ENCODE peak calls at places on chromosomes 5 and 9, in seven cellular contexts. H is H1, A is SK-N-SH, T is HCT116, Z is GM12878, P is HepG2, G is K562. V is an unnamed sample.

GRCh38 chr5:58450018-58450417 is 9.9 kb downstream of the PLK2 start:
- DNase-seq in P (no peak), H (no peak), Z (no peak), G (no peak), A (no peak), T (no peak), V (no peak)

GRCh38 chr5:142856269-142856668 is 86.1 kb downstream of the ARHGAP26 start:
- DNase-seq in P (no peak), H (no peak), Z (no peak), G (no peak), T (no peak), A (no peak), V (no peak)

GRCh38 chr9:111095423-111095822 is 57.2 kb upstream of the LPAR1 start:
- DNase-seq in P (no peak), T (no peak), A (no peak), G (no peak), H (no peak), Z (no peak), V (no peak)

GRCh38 chr9:136512651-136513066 is 29.8 kb upstream of the SEC16A start:
- DNase-seq in T (no peak), H (no peak), P (no peak), A (peak), G (peak), Z (no peak), V (no peak)

GRCh38 chr5:77960863-77961396 is 184.8 kb upstream of the TBCA start:
- DNase-seq in T (no peak), H (no peak), A (no peak), Z (no peak), P (no peak), G (no peak), V (no peak)

GRCh38 chr5:146878471-146879172 is at the start of gene PPP2R2B:
- DNase-seq in P (no peak), T (no peak), G (no peak), A (peak), H (no peak), Z (no peak), V (no peak)

GRCh38 chr5:172524573-172525021 is 70.3 kb upstream of the SH3PXD2B start:
- DNase-seq in P (no peak), Z (no peak), G (no peak), A (peak), H (no peak), T (no peak), V (no peak)

GRCh38 chr5:38601843-38602424 is 45.5 kb upstream of the LIFR start:
- DNase-seq in Z (no peak), P (no peak), G (no peak), A (no peak), H (no peak), T (peak), V (peak)

GRCh38 chr5:68436686-68437520 is 221.3 kb downstream of the PIK3R1 start:
- DNase-seq in H (no peak), A (peak), G (no peak), Z (no peak), P (no peak), T (no peak), V (no peak)

GRCh38 chr9:87479801-87480201 is 17.9 kb upstream of the DAPK1 start:
- DNase-seq in H (no peak), A (no peak), T (no peak), P (peak), G (no peak), Z (peak), V (no peak)

GRCh38 chr9:120710110-120710981 is 3.9 kb downstream of the MEGF9 start:
- DNase-seq in P (peak), H (no peak), T (peak), G (no peak), A (peak), Z (no peak), V (no peak)

GRCh38 chr5:111551120-111551519 is 38.8 kb upstream of the STARD4 start:
- DNase-seq in Z (no peak), P (no peak), A (no peak), T (no peak), G (no peak), H (no peak), V (no peak)

GRCh38 chr5:134509308-134510040 is 16.0 kb upstream of the JADE2 start:
- DNase-seq in H (no peak), A (peak), G (no peak), P (peak), Z (no peak), T (peak), V (no peak)

GRCh38 chr5:66633754-66634153 is 37.6 kb downstream of the MAST4 start:
- DNase-seq in T (no peak), P (peak), G (no peak), Z (no peak), A (no peak), H (no peak), V (no peak)

GRCh38 chr5:127925916-127926315 is 157.7 kb upstream of the SLC12A2 start:
- DNase-seq in A (no peak), Z (no peak), T (peak), P (no peak), H (no peak), G (no peak), V (no peak)

GRCh38 chr9:25350011-25350410 is 328.2 kb downstream of the TUSC1 start:
- DNase-seq in P (no peak), Z (no peak), T (no peak), G (no peak), A (peak), H (no peak), V (no peak)

GRCh38 chr5:120454094-120454798 is 9.9 kb upstream of the PRR16 start:
- DNase-seq in T (no peak), G (no peak), Z (no peak), P (no peak), A (no peak), H (no peak), V (no peak)

GRCh38 chr9:72025956-72026355 is 34.5 kb downstream of the C9orf57 start:
- DNase-seq in H (no peak), T (no peak), G (no peak), A (no peak), Z (no peak), P (no peak), V (no peak)

GRCh38 chr5:116572375-116573278 is 2.0 kb downstream of the SEMA6A start:
- DNase-seq in G (no peak), H (no peak), Z (no peak), T (no peak), A (peak), P (no peak), V (no peak)

GRCh38 chr5:168883253-168883880 is 304.2 kb upstream of the PANK3 start:
- DNase-seq in Z (no peak), A (peak), T (no peak), H (no peak), G (no peak), P (no peak), V (no peak)

GRCh38 chr5:150559701-150560100 is 51.8 kb downstream of the NDST1 start:
- DNase-seq in H (no peak), Z (no peak), A (no peak), T (no peak), P (no peak), G (no peak), V (no peak)

GRCh38 chr9:84556556-84556955 is 113.0 kb upstream of the NTRK2 start:
- DNase-seq in T (no peak), Z (no peak), A (no peak), P (no peak), H (no peak), G (no peak), V (no peak)

GRCh38 chr5:95861221-95861857 is 38.8 kb upstream of the GLRX start:
- DNase-seq in A (no peak), G (no peak), H (no peak), P (peak), T (peak), Z (no peak), V (peak)

GRCh38 chr5:567664-568060 is 43.4 kb upstream of the SLC9A3 start:
- DNase-seq in G (no peak), A (no peak), T (no peak), P (no peak), H (no peak), Z (no peak), V (no peak)
- TF ChIP-seq SIN3A in G (no peak), A (no peak), T (no peak), P (no peak), H (no peak), Z (no peak), V (no peak)

GRCh38 chr9:73034962-73035361 is 82.1 kb upstream of the ALDH1A1 start:
- DNase-seq in A (no peak), G (no peak), H (no peak), Z (no peak), P (no peak), T (no peak), V (no peak)
- TF ChIP-seq SIN3A in A (no peak), G (no peak), H (no peak), Z (no peak), P (no peak), T (no peak), V (no peak)

GRCh38 chr5:14268236-14268701 is 125.1 kb downstream of the TRIO start:
- DNase-seq in T (peak), Z (no peak), H (no peak), A (no peak), G (peak), P (peak), V (peak)

GRCh38 chr5:14272548-14273205 is 129.5 kb downstream of the TRIO start:
- DNase-seq in H (no peak), Z (no peak), A (no peak), G (no peak), P (no peak), T (no peak), V (no peak)

GRCh38 chr5:14269395-14269794 is 126.3 kb downstream of the TRIO start:
- DNase-seq in A (no peak), H (no peak), P (no peak), T (no peak), Z (no peak), G (no peak), V (no peak)

GRCh38 chr5:14268738-14269137 is 125.6 kb downstream of the TRIO start:
- DNase-seq in T (no peak), G (no peak), H (no peak), P (no peak), Z (no peak), A (no peak), V (no peak)

GRCh38 chr5:14270212-14270702 is 127.1 kb downstream of the TRIO start:
- DNase-seq in H (no peak), T (peak), Z (no peak), G (peak), P (peak), A (peak), V (no peak)
- TF ChIP-seq SIN3A in H (no peak), T (no peak), Z (no peak), G (no peak), P (no peak), A (peak), V (no peak)

GRCh38 chr9:134395727-134396257 is 69.5 kb downstream of the RXRA start:
- DNase-seq in G (no peak), Z (no peak), A (no peak), T (no peak), H (no peak), P (no peak), V (no peak)
- TF ChIP-seq SIN3A in G (no peak), Z (no peak), A (no peak), T (no peak), H (no peak), P (no peak), V (no peak)

DNA sequence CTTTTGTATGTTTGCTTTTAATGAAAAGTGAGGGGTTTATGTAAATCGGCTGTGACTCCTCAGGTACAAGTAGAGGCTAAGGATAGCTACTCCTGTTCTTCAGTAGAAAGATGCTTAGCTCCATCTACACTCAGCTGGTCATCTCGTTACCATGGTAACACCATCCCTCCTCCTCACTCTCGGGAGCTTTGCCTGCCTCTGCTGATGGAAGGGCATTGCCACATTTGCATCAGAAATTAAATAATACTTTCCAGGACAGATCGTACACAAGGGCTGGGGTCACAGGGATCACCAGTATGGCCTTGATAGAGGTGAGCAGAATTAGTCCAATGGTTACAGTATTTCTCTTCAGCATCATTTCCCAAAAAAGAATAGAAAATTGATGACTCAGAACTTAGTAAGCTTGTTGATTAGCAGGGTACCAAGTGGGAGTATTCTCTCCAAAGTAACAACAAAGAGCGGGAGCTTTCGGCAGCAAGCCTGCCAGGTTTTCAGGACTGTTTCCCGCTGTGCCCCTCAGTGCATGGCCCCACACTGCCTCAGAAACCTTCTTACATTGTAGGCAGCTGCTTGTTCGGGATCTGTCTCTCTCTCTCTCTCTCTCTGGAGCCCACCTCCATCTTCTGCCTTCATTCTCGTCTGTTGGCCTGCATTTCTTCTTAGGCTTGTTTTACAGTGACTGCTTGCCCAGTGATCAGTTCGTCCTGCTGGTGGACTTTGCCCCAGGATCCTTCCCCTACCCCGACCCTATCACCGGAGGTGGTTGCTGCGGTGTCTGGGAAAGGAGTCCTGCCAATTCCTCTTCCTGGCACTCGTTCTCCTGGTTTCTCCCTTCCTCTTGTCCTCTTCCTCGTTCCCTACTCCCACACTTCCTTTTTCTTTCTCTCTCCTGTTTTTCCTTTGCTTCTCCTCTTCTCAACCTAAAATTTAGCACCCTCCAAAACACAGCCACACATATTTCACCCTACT is 51.9 kb upstream of the SNAPC3 start:
- DNase-seq in G (peak), Z (no peak), H (no peak), T (no peak), A (peak), P (no peak), V (no peak)
- TF ChIP-seq SIN3A in G (no peak), Z (no peak), H (no peak), T (no peak), A (no peak), P (no peak), V (no peak)

GRCh38 chr5:140197023-140197422 is 22.0 kb downstream of the CYSTM1 start:
- DNase-seq in T (no peak), Z (no peak), H (no peak), A (no peak), P (no peak), G (no peak), V (no peak)
- TF ChIP-seq SIN3A in T (no peak), Z (no peak), H (no peak), A (no peak), P (no peak), G (no peak), V (no peak)

GRCh38 chr9:105835721-105836120 is 141.4 kb downstream of the TMEM38B start:
- DNase-seq in G (no peak), Z (no peak), P (no peak), A (no peak), T (no peak), H (no peak), V (no peak)
- TF ChIP-seq SIN3A in G (no peak), Z (no peak), P (no peak), A (no peak), T (no peak), H (no peak), V (no peak)

GRCh38 chr9:98191615-98192502 is 578 bp downstream of the CORO2A start:
- DNase-seq in P (no peak), T (no peak), G (peak), Z (no peak), A (peak), H (no peak), V (no peak)
- TF ChIP-seq SIN3A in P (no peak), T (no peak), G (no peak), Z (no peak), A (no peak), H (no peak), V (no peak)